ENCODE peak calls at places on chromosomes 16 and 17, in five cellular contexts. G is K562, B is GM12878, F is H1, S is HepG2. U is an unnamed sample.

GRCh38 chr17:77867976-77868713 is 90.4 kb upstream of the TNRC6C start:
- DNase-seq in G (no peak), B (no peak), F (no peak), S (no peak), U (no peak)

GRCh38 chr17:77609553-77610517 is 348.7 kb upstream of the TNRC6C start:
- DNase-seq in G (no peak), B (peak), F (peak), S (peak), U (no peak)

GRCh38 chr17:51548125-51548524 is 287.8 kb downstream of the UTP18 start:
- DNase-seq in G (no peak), B (no peak), F (no peak), S (no peak), U (no peak)

GRCh38 chr17:42260318-42260717 is 15.9 kb downstream of the STAT5B start:
- DNase-seq in G (no peak), B (no peak), F (no peak), S (no peak), U (no peak)

GRCh38 chr17:74750327-74751069 is 2.1 kb downstream of the NHERF1 start:
- DNase-seq in G (no peak), B (no peak), F (no peak), S (peak), U (no peak)

GRCh38 chr16:28931801-28932225 is at the start of gene CD19:
- DNase-seq in G (no peak), B (no peak), F (no peak), S (no peak), U (no peak)

GRCh38 chr17:27502526-27503324 is 46.5 kb downstream of the KSR1 start:
- DNase-seq in G (no peak), B (no peak), F (no peak), S (no peak), U (no peak)

GRCh38 chr16:27199747-27200146 is 3.6 kb upstream of the KDM8 start:
- DNase-seq in G (no peak), B (peak), F (no peak), S (no peak), U (no peak)

GRCh38 chr16:47887496-47887895 is 268.3 kb downstream of the ABCC12 start:
- DNase-seq in G (no peak), B (no peak), F (no peak), S (no peak), U (peak)

GRCh38 chr17:48510381-48510760 is 20.4 kb downstream of the HOXB1 start:
- DNase-seq in G (no peak), B (no peak), F (no peak), S (no peak), U (no peak)

GRCh38 chr17:56913000-56913866 is 616 bp downstream of the TRIM25 start:
- DNase-seq in G (peak), B (no peak), F (peak), S (no peak), U (peak)

GRCh38 chr17:43880420-43880991 is 26.8 kb downstream of the MPP2 start:
- DNase-seq in G (peak), B (no peak), F (peak), S (peak), U (peak)

DNA sequence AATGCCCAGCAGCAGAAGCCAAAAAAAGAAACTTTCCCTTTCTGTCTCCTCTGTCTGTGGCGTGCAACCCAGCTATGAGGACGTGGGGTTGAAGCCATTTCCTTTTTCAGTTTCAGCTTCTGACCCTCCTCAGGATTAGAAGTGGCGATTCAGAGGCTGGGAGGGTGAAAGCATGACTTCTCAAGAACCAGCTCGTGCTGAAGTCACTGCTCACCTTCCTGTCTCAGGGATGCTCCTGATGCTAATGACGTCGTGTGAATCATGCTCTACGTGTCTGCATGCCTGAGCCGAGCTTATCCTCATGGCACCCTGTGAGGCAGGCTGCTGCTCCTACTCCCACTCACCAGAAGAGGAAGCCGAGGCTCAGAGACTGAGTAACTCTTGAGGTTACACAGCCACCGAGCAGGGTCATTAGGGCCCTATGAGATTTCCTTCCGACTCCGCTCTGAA is 5.7 kb upstream of the LPO start:
- DNase-seq in G (peak), B (peak), F (no peak), S (no peak), U (peak)
- TF ChIP-seq CREB1 in G (peak), B (peak), F (no peak), S (no peak), U (no peak)

GRCh38 chr16:82042144-82042543 is 7.1 kb downstream of the HSD17B2 start:
- DNase-seq in G (no peak), B (no peak), F (no peak), S (no peak), U (no peak)

GRCh38 chr16:82045471-82046178 is 10.6 kb downstream of the HSD17B2 start:
- DNase-seq in G (no peak), B (no peak), F (no peak), S (no peak), U (no peak)

GRCh38 chr16:82042841-82043240 is 7.8 kb downstream of the HSD17B2 start:
- DNase-seq in G (no peak), B (no peak), F (no peak), S (no peak), U (no peak)

GRCh38 chr16:82044585-82044911 is 9.5 kb downstream of the HSD17B2 start:
- DNase-seq in G (no peak), B (no peak), F (no peak), S (peak), U (no peak)

DNA sequence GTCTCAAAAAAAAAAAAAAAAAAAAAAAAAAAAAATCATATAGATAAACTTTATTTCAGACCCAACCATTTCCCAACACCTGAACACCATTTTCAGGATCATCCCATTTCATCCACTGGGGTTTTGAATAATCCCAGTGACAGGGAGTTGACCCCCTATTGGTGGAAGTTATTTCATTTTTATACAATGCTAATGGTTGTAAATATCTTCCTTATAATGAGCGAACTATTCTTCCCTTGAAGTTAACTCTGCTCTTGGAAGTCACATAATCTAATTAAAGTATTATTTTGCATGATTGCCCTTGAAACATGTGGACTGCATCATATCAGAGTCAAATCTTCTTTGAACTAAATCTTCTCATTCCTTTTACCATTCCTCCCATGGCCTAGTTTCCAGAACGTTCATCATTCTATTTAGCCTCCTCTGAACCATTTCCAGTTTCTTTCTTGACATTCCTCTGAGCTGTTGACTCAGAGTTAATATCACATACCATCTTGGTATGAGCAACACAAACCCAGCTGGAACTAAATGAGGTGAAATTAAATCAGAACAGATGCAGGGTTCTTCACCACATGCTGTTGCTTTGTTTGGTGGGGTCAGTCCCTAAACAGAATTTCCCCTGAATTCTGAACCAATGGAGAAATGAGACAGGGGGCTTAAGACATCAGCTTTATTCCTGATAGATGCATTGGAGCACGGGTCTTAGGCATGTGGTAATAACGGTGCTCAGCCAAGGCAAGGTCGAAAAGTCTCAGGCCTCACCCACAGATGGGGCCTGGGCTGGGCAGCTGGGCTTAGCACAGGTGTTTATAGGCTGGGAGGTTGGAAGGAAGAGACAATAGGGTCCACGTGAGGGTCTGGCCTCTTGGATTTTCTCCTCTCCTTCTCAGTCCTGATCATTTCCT is 8.9 kb downstream of the HSD17B2 start:
- DNase-seq in G (no peak), B (no peak), F (no peak), S (no peak), U (no peak)
- TF ChIP-seq POLR2AphosphoS5 in G (no peak), B (no peak), F (no peak), S (no peak), U (no peak)

DNA sequence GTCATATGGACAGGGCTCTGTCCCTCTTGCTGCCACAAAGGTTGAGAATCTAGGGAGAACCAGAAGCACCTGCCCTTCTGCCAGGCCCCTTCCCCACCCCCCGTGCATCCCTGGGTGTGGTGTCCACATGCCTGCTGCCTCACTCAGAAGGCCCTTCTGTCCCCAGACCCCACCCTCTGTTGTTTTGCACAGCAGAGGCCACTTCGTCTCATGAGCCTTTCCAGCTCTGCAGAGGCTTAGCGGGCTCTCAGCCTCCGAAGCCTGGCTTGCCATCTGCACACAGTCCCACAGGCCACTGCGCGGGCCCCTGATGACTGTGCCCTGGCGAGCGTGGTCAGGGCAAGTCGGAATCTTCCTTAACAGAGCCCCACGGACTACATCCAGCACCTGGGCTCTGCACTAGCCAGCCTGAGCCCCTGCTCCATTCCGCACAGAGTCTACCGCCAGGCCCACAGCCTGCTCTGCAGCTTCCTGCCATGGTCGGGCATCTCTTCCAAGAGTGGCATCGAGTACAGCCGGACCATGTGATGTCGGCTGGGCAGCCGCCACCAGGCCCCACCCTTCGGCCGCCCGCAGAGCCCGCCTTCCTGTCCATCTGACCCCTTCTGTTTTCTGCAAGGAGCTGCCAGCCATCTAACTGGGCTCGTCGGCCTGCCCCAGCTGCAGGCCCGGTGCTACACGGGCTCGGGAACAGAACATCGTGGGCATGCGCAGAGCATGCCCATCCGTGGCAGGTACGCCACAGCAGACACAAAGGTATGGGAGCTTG is 10.8 kb downstream of the C16orf90 start:
- DNase-seq in G (no peak), B (no peak), F (no peak), S (no peak), U (no peak)
- TF ChIP-seq CREB1 in G (no peak), B (no peak), F (no peak), S (no peak), U (no peak)

DNA sequence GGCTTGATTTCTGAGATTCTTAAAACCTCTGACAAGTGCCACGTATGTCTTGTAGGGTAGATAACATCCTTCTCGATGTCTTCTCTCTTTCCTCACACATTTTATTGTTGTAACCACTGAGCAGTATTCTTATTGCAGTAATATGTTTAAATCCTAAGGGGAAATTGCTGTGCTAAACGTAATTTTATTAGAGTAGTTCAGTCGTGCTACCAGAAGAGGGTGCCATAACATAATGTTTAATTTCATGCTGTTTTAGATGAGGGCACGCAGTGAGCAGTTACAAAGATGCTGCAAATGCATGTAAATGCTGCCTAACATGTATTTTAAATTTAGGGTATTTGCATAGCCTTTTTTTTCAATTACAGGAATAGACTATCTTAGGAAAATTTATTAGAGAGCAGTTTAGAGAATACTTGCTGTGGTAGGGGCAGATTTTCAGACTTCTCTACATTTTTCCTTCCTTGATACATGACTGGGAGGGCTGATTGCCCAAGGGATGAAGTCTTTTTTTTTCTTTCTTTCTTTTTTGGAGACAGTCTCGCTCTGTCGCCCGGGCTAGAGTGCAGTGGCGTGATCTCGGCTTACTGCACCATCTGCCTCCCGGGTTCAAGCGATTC is 51.7 kb downstream of the GAN start:
- DNase-seq in G (peak), B (peak), F (no peak), S (peak), U (peak)
- TF ChIP-seq POLR2AphosphoS5 in G (no peak), B (no peak), F (no peak), S (no peak), U (no peak)

GRCh38 chr16:69712277-69712676 is 14.1 kb downstream of the NQO1 start:
- DNase-seq in G (no peak), B (no peak), F (peak), S (no peak), U (no peak)
- TF ChIP-seq CREB1 in G (no peak), B (no peak), F (no peak), S (no peak), U (no peak)

GRCh38 chr16:65327346-65327745 is 205.5 kb upstream of the CDH11 start:
- DNase-seq in G (no peak), B (no peak), F (no peak), S (no peak), U (no peak)
- TF ChIP-seq POLR2AphosphoS5 in G (no peak), B (no peak), F (no peak), S (no peak), U (no peak)

GRCh38 chr16:12142157-12142556 is 165.6 kb downstream of the SNX29 start:
- DNase-seq in G (no peak), B (no peak), F (no peak), S (no peak), U (no peak)

GRCh38 chr16:12141556-12141955 is 165.0 kb downstream of the SNX29 start:
- DNase-seq in G (no peak), B (no peak), F (no peak), S (no peak), U (no peak)

GRCh38 chr16:12143776-12144175 is 167.2 kb downstream of the SNX29 start:
- DNase-seq in G (no peak), B (no peak), F (no peak), S (no peak), U (no peak)

GRCh38 chr16:12144355-12144754 is 167.8 kb downstream of the SNX29 start:
- DNase-seq in G (peak), B (no peak), F (no peak), S (no peak), U (no peak)

GRCh38 chr16:12141073-12141472 is 164.5 kb downstream of the SNX29 start:
- DNase-seq in G (no peak), B (no peak), F (no peak), S (no peak), U (no peak)
- TF ChIP-seq CREB1 in G (no peak), B (no peak), F (no peak), S (no peak), U (no peak)

GRCh38 chr17:19341211-19341631 is 21.3 kb downstream of the B9D1 start:
- DNase-seq in G (no peak), B (no peak), F (no peak), S (no peak), U (no peak)

GRCh38 chr17:19343256-19343630 is 19.3 kb downstream of the B9D1 start:
- DNase-seq in G (no peak), B (no peak), F (no peak), S (no peak), U (no peak)

GRCh38 chr17:19342611-19343255 is 19.8 kb downstream of the B9D1 start:
- DNase-seq in G (no peak), B (no peak), F (no peak), S (no peak), U (no peak)

GRCh38 chr17:19343671-19344151 is 18.8 kb downstream of the B9D1 start:
- DNase-seq in G (no peak), B (no peak), F (no peak), S (no peak), U (peak)

DNA sequence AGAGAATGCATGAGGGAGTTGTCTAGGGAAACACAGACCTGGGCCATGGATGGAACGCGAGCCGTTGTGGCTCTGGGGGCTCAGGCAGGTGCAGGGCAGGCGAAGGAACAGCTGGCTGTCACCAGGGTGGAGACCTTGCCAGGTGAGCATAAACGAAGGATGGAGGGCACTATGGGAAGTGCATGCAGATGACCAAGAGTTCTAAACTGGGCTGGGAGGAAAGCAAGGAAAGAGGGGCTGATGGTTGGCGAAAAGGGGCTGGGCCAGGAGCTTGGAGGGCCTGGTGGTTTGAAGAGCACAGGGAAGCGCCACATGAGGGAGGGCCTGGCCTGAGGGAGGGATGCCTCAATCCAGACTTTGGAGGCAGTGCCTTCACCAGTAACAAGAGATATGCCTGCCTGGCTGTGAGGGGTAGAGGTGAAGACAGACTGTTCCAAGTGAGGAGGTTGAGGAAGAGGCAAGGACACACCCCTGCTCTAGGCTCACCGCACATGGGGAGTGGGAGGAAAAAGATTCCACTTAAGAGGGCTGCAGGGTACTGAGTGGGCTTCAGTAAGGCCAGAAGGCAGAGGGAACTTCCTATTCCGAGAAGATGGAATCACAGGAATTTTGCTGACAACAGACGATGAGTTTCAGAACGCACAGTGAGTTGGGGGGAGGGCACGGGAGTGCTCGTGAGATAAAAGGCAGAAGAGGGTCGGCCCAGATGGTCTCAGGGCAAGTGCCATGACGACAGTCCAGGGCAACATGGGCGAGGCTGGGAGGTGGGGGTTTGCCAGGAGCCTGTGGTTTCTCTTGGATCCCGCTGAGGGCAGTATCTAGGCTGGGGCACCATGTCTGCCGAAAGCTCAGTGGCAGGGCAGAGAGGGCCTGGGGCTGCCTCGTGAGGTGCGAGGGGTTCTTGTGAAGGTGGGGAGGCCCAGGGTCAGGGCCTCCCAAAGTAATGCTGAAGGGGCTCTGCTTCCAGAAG is 20.6 kb downstream of the B9D1 start:
- DNase-seq in G (no peak), B (no peak), F (no peak), S (no peak), U (peak)
- TF ChIP-seq POLR2AphosphoS5 in G (no peak), B (no peak), F (peak), S (no peak), U (no peak)

GRCh38 chr16:49682577-49683165 is 173.2 kb downstream of the ZNF423 start:
- DNase-seq in G (no peak), B (no peak), F (no peak), S (no peak), U (no peak)

GRCh38 chr16:49684731-49685130 is 171.2 kb downstream of the ZNF423 start:
- DNase-seq in G (no peak), B (no peak), F (no peak), S (no peak), U (no peak)

GRCh38 chr16:49679085-49679484 is 176.8 kb downstream of the ZNF423 start:
- DNase-seq in G (no peak), B (no peak), F (no peak), S (no peak), U (no peak)

DNA sequence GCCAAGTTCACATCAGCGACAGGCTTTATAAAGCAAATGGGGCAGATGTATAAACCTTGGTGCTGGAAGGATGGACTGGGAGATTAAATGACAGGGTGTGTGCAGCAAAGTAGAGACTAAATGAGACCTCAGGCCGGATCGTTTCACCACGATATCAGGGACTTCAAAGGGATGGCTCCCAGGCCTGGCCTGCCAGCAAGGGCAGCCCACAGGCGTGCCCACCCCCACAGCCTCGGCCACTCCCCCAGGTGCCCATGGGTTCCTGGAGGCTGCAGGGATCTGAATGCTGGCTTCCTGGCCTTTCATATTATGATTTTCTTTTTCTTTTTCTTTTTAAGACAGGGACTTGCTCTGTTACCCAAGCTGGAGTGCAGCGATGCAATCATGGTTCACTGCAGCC is 174.5 kb downstream of the ZNF423 start:
- DNase-seq in G (no peak), B (no peak), F (no peak), S (no peak), U (no peak)
- TF ChIP-seq CREB1 in G (no peak), B (no peak), F (no peak), S (no peak), U (no peak)

U was measured in GM23338.